ENCODE peak calls at places on chromosome 1, in five cellular contexts. U, P, B, O and V are unnamed samples.
A peak's percentile ranks its signal among the peaks of the same experiment; 100 is the strongest.

GRCh38 chr1:192544983-192545393 is 30.6 kb upstream of the RGS1 start:
- DNase-seq in U (no peak), P (no peak), B (no peak), O (no peak), V (no peak)

GRCh38 chr1:227940791-227941241 is 6.9 kb downstream of the WNT9A start:
- DNase-seq in U (no peak), P (peak; percentile 17), B (no peak), O (no peak), V (peak; percentile 60)

GRCh38 chr1:199742547-199742946 is 285.0 kb upstream of the NR5A2 start:
- DNase-seq in U (no peak), P (no peak), B (no peak), O (no peak), V (no peak)

GRCh38 chr1:89487972-89488371 is 36.7 kb upstream of the LRRC8B start:
- DNase-seq in U (no peak), P (no peak), B (no peak), O (no peak), V (no peak)

GRCh38 chr1:25695066-25695990 is 78.7 kb downstream of the MAN1C1 start:
- DNase-seq in U (peak; percentile 66), P (peak; percentile 92), B (no peak), O (no peak), V (peak; percentile 94)

GRCh38 chr1:166960871-166961474 is 14.4 kb downstream of the ILDR2 start:
- DNase-seq in U (no peak), P (no peak), B (no peak), O (no peak), V (no peak)

GRCh38 chr1:74334147-74334546 is 99.0 kb downstream of the TNNI3K start:
- DNase-seq in U (no peak), P (no peak), B (no peak), O (no peak), V (no peak)

GRCh38 chr1:29824478-29825273 is 588.4 kb downstream of the PTPRU start:
- DNase-seq in U (no peak), P (no peak), B (no peak), O (no peak), V (peak; percentile 40)

GRCh38 chr1:6074192-6074901 is 28.7 kb downstream of the KCNAB2 start:
- DNase-seq in U (no peak), P (no peak), B (no peak), O (no peak), V (no peak)

GRCh38 chr1:60227581-60228252 is 154.1 kb upstream of the C1orf87 start:
- DNase-seq in U (no peak), P (no peak), B (no peak), O (no peak), V (no peak)

GRCh38 chr1:36446261-36446660 is 4.0 kb downstream of the OSCP1 start:
- DNase-seq in U (no peak), P (no peak), B (peak; percentile 27), O (no peak), V (no peak)

GRCh38 chr1:92990828-92991227 is 29.6 kb upstream of the DIPK1A start:
- DNase-seq in U (no peak), P (no peak), B (no peak), O (no peak), V (no peak)

GRCh38 chr1:10519016-10519417 is 44.3 kb downstream of the PEX14 start:
- DNase-seq in U (no peak), P (no peak), B (no peak), O (no peak), V (no peak)

GRCh38 chr1:155871390-155871789 is 12.0 kb downstream of the SYT11 start:
- DNase-seq in U (no peak), P (peak; percentile 28), B (no peak), O (no peak), V (no peak)

GRCh38 chr1:3703786-3704396 is 48.4 kb upstream of the CCDC27 start:
- DNase-seq in U (no peak), P (no peak), B (no peak), O (no peak), V (no peak)

GRCh38 chr1:183822081-183822611 is 17.2 kb downstream of the RGL1 start:
- DNase-seq in U (no peak), P (no peak), B (no peak), O (no peak), V (no peak)

GRCh38 chr1:114176366-114176765 is 22.7 kb upstream of the SYT6 start:
- DNase-seq in U (no peak), P (no peak), B (no peak), O (no peak), V (no peak)

GRCh38 chr1:3987669-3988235 is 87.7 kb upstream of the C1orf174 start:
- DNase-seq in U (no peak), P (no peak), B (no peak), O (no peak), V (no peak)

GRCh38 chr1:228297822-228298221 is 90.0 kb downstream of the OBSCN start:
- DNase-seq in U (no peak), P (no peak), B (no peak), O (no peak), V (no peak)

GRCh38 chr1:3186526-3186921 is 117.5 kb downstream of the PRDM16 start:
- DNase-seq in U (peak; percentile 90), P (peak; percentile 95), B (no peak), O (no peak), V (peak; percentile 98)